ENCODE peak calls at places on chromosomes 2 and 18, in eight cellular contexts. Q is GM13976, G is ovary, Y is chondrocyte, V is AG10803, J is progenitor cell of endocrine pancreas, T is GM12878, F is nephron progenitor cell. D is an unnamed sample.
A peak's percentile ranks its signal among the peaks of the same experiment; 100 is the strongest.

GRCh38 chr18:13577091-13577697 is 149.2 kb downstream of the FAM210A start:
- DNase-seq in Q (peak; percentile 76), G (no peak), Y (no peak), V (peak; percentile 71), J (no peak), T (peak; percentile 90), F (no peak), D (peak; percentile 74)

GRCh38 chr2:37190290-37190689 is 1.8 kb upstream of the SULT6B1 start:
- DNase-seq in Q (no peak), G (no peak), Y (no peak), V (no peak), J (no peak), T (no peak), F (no peak), D (no peak)

GRCh38 chr18:47747260-47747795 is 183.1 kb downstream of the SMAD2 start:
- DNase-seq in Q (no peak), G (no peak), Y (no peak), V (no peak), J (no peak), T (no peak), F (no peak), D (no peak)

GRCh38 chr2:30106543-30106942 is 40.3 kb upstream of the YPEL5 start:
- DNase-seq in Q (no peak), G (no peak), Y (no peak), V (peak; percentile 68), J (no peak), T (no peak), F (no peak), D (no peak)

GRCh38 chr2:223597071-223597470 is 5.1 kb downstream of the SCG2 start:
- DNase-seq in Q (no peak), G (no peak), Y (no peak), V (peak; percentile 8), J (no peak), T (no peak), F (no peak), D (no peak)

GRCh38 chr2:88600038-88600465 is 27.2 kb downstream of the EIF2AK3 start:
- DNase-seq in Q (peak; percentile 67), G (no peak), Y (no peak), V (peak; percentile 84), J (peak; percentile 10), T (peak; percentile 98), F (no peak), D (peak; percentile 73)

GRCh38 chr2:241894681-241895426 is 25.3 kb downstream of the RTP5 start:
- DNase-seq in Q (no peak), G (peak; percentile 23), Y (peak; percentile 91), V (no peak), J (no peak), T (no peak), F (no peak), D (no peak)

GRCh38 chr18:54822872-54823845 is 5.1 kb upstream of the RAB27B start:
- DNase-seq in Q (no peak), G (no peak), Y (no peak), V (peak; percentile 82), J (no peak), T (no peak), F (no peak), D (no peak)

GRCh38 chr2:176468471-176468870 is 199.2 kb downstream of the MTX2 start:
- DNase-seq in Q (no peak), G (no peak), Y (no peak), V (no peak), J (no peak), T (no peak), F (no peak), D (no peak)

GRCh38 chr2:98882971-98883779 is 52.9 kb downstream of the CRACDL start:
- DNase-seq in Q (no peak), G (no peak), Y (no peak), V (no peak), J (no peak), T (no peak), F (no peak), D (no peak)

GRCh38 chr2:241878007-241878970 is 8.8 kb downstream of the RTP5 start:
- DNase-seq in Q (peak; percentile 81), G (peak; percentile 72), Y (no peak), V (peak; percentile 54), J (peak; percentile 63), T (no peak), F (peak; percentile 80), D (peak; percentile 78)

GRCh38 chr2:8876628-8877027 is 39.2 kb upstream of the KIDINS220 start:
- DNase-seq in Q (no peak), G (no peak), Y (no peak), V (no peak), J (no peak), T (no peak), F (no peak), D (no peak)

GRCh38 chr2:8877332-8877731 is 39.9 kb upstream of the KIDINS220 start:
- DNase-seq in Q (no peak), G (no peak), Y (no peak), V (no peak), J (no peak), T (no peak), F (no peak), D (no peak)

GRCh38 chr2:8867363-8867762 is 29.9 kb upstream of the KIDINS220 start:
- DNase-seq in Q (no peak), G (no peak), Y (no peak), V (no peak), J (no peak), T (no peak), F (no peak), D (no peak)

GRCh38 chr2:8872821-8873432 is 35.5 kb upstream of the KIDINS220 start:
- DNase-seq in Q (peak; percentile 55), G (no peak), Y (no peak), V (peak; percentile 70), J (no peak), T (peak; percentile 17), F (no peak), D (peak; percentile 46)
- TF ChIP-seq CTCF in Q (peak; percentile 28), G (peak; percentile 21), Y (peak; percentile 91), V (peak; percentile 73), J (peak; percentile 65), T (peak; percentile 62), F (peak; percentile 63), D (peak; percentile 37)

GRCh38 chr2:230814616-230815015 is 50.1 kb upstream of the ITM2C start:
- DNase-seq in Q (peak; percentile 56), G (no peak), Y (no peak), V (peak; percentile 29), J (no peak), T (no peak), F (no peak), D (peak; percentile 42)
- TF ChIP-seq CTCF in Q (no peak), G (no peak), Y (peak; percentile 75), V (peak; percentile 56), J (peak; percentile 48), T (peak; percentile 50), F (peak; percentile 40), D (peak; percentile 28)

GRCh38 chr2:133959066-133959465 is 294.8 kb upstream of the MGAT5 start:
- DNase-seq in Q (no peak), G (no peak), Y (no peak), V (no peak), J (no peak), T (no peak), F (no peak), D (no peak)
- TF ChIP-seq CTCF in Q (no peak), G (no peak), Y (no peak), V (no peak), J (no peak), T (no peak), F (no peak), D (no peak)

DNA sequence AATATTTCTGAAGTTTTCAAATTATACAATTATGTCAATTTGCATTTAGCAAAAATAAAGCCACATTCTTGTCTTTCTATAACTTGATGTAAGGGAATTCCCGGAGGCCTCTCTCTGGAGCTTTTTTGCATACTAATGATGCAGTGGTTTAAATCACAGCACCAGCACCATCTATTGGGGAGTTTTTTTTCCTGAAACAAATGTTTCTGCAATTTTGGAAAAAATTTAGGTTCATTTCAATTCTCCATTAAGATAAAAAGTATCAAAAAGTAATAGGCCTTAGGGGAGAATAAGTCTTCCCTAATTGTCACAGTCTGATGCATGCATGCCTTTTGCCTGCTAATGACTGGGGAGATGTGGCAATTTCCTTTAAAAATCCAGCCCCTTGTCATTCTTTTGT is 13.5 kb downstream of the CBLN2 start:
- DNase-seq in Q (no peak), G (no peak), Y (no peak), V (no peak), J (no peak), T (no peak), F (no peak), D (no peak)
- TF ChIP-seq CTCF in Q (no peak), G (no peak), Y (peak; percentile 44), V (no peak), J (peak; percentile 7), T (peak; percentile 13), F (no peak), D (no peak)

DNA sequence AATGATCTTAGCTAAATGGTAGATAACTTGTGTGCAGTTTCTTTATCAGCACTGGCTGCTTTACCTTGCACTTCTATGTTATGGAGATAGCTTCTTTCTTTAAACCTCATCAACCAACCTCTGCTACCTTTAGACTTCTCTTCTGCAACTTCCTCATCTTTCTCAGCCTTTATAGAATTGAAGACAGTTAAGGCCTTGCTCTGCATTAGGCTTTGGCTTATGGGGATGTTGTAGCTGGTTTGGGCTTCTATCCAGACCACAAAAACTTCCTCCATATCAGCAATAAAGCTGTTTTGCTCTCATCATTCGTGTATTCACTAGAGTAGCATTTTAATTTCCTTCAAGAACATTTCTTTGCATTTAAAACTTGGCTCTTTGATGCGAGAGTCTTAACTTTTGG is 123.7 kb downstream of the PIK3C3 start:
- DNase-seq in Q (no peak), G (no peak), Y (no peak), V (peak; percentile 20), J (no peak), T (no peak), F (no peak), D (no peak)
- TF ChIP-seq CTCF in Q (no peak), G (no peak), Y (no peak), V (no peak), J (no peak), T (no peak), F (no peak), D (no peak)

DNA sequence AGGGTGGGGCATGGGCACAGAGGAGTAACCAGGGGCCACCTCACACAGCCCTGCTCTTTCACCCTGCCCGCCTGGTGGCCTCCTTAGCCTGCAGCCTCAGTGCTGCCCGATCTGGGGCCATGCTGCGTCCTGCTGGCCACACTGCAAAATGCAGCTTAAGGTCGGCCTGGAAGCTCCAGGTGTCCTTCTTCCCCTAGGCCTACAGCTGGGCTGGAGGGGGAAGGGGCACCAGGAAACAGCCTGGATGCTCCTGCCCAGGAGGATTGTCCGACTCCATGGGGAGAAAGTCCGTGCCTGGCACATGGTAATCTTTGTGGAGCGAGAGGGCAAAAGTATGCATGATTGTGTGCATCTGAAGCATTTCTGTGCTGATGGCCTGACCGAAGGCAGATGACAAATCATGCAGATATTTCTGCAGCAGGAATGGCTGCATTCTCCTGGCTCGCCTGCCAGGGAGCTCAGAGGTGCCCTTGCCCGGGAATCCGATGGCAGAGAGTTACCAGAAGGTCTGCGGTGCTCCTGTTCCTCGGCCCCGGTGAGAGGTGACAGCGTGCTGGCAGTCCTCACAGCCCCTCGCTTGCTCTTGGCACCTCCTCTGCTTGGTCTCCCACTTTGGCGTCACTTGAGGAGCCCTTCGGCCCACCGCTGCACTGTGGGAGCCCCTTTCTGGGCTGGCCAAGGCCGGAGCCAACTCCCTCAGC is 12.8 kb upstream of the ALPP start:
- DNase-seq in Q (no peak), G (no peak), Y (peak; percentile 76), V (peak; percentile 43), J (no peak), T (no peak), F (peak; percentile 61), D (no peak)
- TF ChIP-seq CTCF in Q (no peak), G (no peak), Y (peak; percentile 74), V (peak; percentile 39), J (peak; percentile 51), T (peak; percentile 7), F (peak; percentile 52), D (no peak)

GRCh38 chr18:9474983-9475642 is at the start of gene RALBP1:
- DNase-seq in Q (peak; percentile 97), G (peak; percentile 100), Y (peak; percentile 100), V (peak; percentile 99), J (peak; percentile 99), T (peak; percentile 94), F (peak; percentile 98), D (peak; percentile 97)
- TF ChIP-seq CTCF in Q (peak; percentile 47), G (peak; percentile 30), Y (peak; percentile 72), V (peak; percentile 23), J (no peak), T (peak; percentile 39), F (no peak), D (peak; percentile 47)